ENCODE peak calls at places on chromosomes 11 and 22, in five cellular contexts. U is neuronal stem cell, Y is IMR-90, D is mesenchymal stem cell, J is SK-N-SH. V is an unnamed sample. For H3K4me1, the result is how much of the 10 kb centered on the place peaks cover.

GRCh38 chr22:46066691-46067090 is 83.6 kb upstream of the PPARA start:
- DNase-seq in D (no peak), J (no peak), U (no peak), Y (no peak), V (no peak)

GRCh38 chr22:37601540-37602442 is 6.8 kb upstream of the GGA1 start:
- DNase-seq in U (peak), Y (peak), D (peak), J (no peak), V (peak)

GRCh38 chr11:1163911-1164735 is 6.4 kb downstream of the MUC5AC start:
- DNase-seq in D (no peak), J (peak), U (no peak), Y (no peak), V (no peak)

GRCh38 chr22:27151407-27151806 is 494.0 kb downstream of the MIAT start:
- DNase-seq in D (no peak), Y (no peak), U (no peak), J (no peak), V (peak)

GRCh38 chr22:49726701-49727101 is 101.0 kb downstream of the BRD1 start:
- DNase-seq in D (no peak), J (no peak), U (no peak), Y (no peak), V (no peak)

GRCh38 chr11:73288197-73288872 is 16.2 kb downstream of the P2RY6 start:
- DNase-seq in U (no peak), D (no peak), Y (no peak), J (no peak), V (no peak)

GRCh38 chr11:95915051-95915450 is 8.9 kb downstream of the MTMR2 start:
- DNase-seq in J (no peak), U (no peak), Y (no peak), D (no peak), V (no peak)

GRCh38 chr22:41231369-41231768 is 9.4 kb downstream of the CHADL start:
- DNase-seq in D (no peak), J (no peak), Y (no peak), U (no peak), V (no peak)

GRCh38 chr11:96317985-96318384 is 25.0 kb downstream of the MAML2 start:
- DNase-seq in D (no peak), J (no peak), Y (no peak), U (no peak), V (no peak)

GRCh38 chr22:32080904-32081303 is 37.8 kb downstream of the SLC5A1 start:
- DNase-seq in Y (peak), U (peak), J (peak), D (peak), V (peak)

GRCh38 chr11:102293873-102294601 is 23.2 kb upstream of the BIRC3 start:
- DNase-seq in Y (peak), D (peak), J (no peak), U (no peak), V (peak)

GRCh38 chr22:36863281-36863680 is 2.5 kb downstream of the NCF4 start:
- DNase-seq in Y (no peak), U (no peak), J (no peak), D (no peak), V (no peak)

GRCh38 chr11:118267486-118267885 is 3.4 kb upstream of the MPZL2 start:
- DNase-seq in U (no peak), J (no peak), D (no peak), Y (no peak), V (no peak)

GRCh38 chr11:115676206-115676605 is 172.0 kb upstream of the CADM1 start:
- DNase-seq in J (no peak), Y (no peak), U (no peak), D (no peak), V (peak)

GRCh38 chr11:103649401-103649895 is 387.0 kb upstream of the DDI1 start:
- DNase-seq in J (no peak), U (no peak), Y (no peak), D (no peak), V (no peak)

GRCh38 chr11:46528445-46529085 is 65.3 kb downstream of the AMBRA1 start:
- DNase-seq in U (no peak), Y (no peak), D (no peak), J (no peak), V (no peak)

GRCh38 chr11:20015529-20016427 is 144.5 kb downstream of the DBX1 start:
- DNase-seq in Y (no peak), J (no peak), D (no peak), U (no peak), V (no peak)

GRCh38 chr11:69634069-69634468 is 6.9 kb upstream of the CCND1 start:
- DNase-seq in D (no peak), J (no peak), U (no peak), Y (no peak), V (no peak)

GRCh38 chr11:117717485-117718314 is 79.3 kb downstream of the DSCAML1 start:
- DNase-seq in J (peak), U (no peak), Y (no peak), D (no peak), V (peak)

GRCh38 chr11:101863361-101863760 is 51.4 kb upstream of the CEP126 start:
- DNase-seq in Y (peak), J (no peak), D (peak), U (no peak), V (no peak)

GRCh38 chr11:61541568-61541967 is 33.0 kb downstream of the LRRC10B start:
- DNase-seq in Y (peak), D (no peak), J (peak), U (peak), V (peak)

GRCh38 chr22:19559324-19559811 is 35.2 kb upstream of the CLDN5 start:
- DNase-seq in Y (no peak), D (no peak), J (no peak), U (no peak), V (no peak)

GRCh38 chr11:37712246-37712645 is 1114.2 kb upstream of the RAG2 start:
- DNase-seq in Y (peak), U (peak), D (peak), J (peak), V (peak)

GRCh38 chr11:118113031-118113430 is 26.3 kb upstream of the SMIM35 start:
- DNase-seq in D (no peak), Y (no peak), J (no peak), U (no peak), V (no peak)

GRCh38 chr11:64036081-64037026 is 623 bp downstream of the FLRT1 start:
- DNase-seq in Y (peak), D (peak), U (no peak), J (peak), V (peak)

GRCh38 chr11:23976369-23976768 is 520.5 kb upstream of the LUZP2 start:
- DNase-seq in U (no peak), D (peak), Y (peak), J (no peak), V (no peak)

GRCh38 chr22:49433717-49434611 is 393.7 kb downstream of the BRD1 start:
- DNase-seq in U (no peak), J (peak), D (no peak), Y (no peak), V (peak)

GRCh38 chr22:26666035-26666338 is 8.6 kb downstream of the MIAT start:
- DNase-seq in D (no peak), U (no peak), Y (peak), J (no peak), V (no peak)

GRCh38 chr11:78795862-78796261 is 221.2 kb upstream of the NARS2 start:
- DNase-seq in J (no peak), D (no peak), U (no peak), Y (no peak), V (no peak)

GRCh38 chr11:112884012-112884767 is 77.0 kb upstream of the NCAM1 start:
- DNase-seq in J (no peak), D (peak), Y (no peak), U (no peak), V (no peak)

GRCh38 chr11:96063886-96064285 is 140.0 kb upstream of the MTMR2 start:
- DNase-seq in J (no peak), Y (no peak), U (no peak), D (no peak), V (no peak)

GRCh38 chr22:27668828-27669797 is 132.4 kb downstream of the MN1 start:
- DNase-seq in U (no peak), J (no peak), Y (peak), D (peak), V (no peak)

GRCh38 chr11:12415567-12415966 is 38.2 kb downstream of the PARVA start:
- DNase-seq in Y (no peak), U (no peak), J (no peak), D (no peak), V (no peak)
- H3K4me1 ChIP-seq in Y (under half), U (under half), J (under half), D (under half), V (under half)

GRCh38 chr11:59810911-59811259 is 307 bp upstream of the MRPL16 start:
- DNase-seq in D (no peak), J (no peak), Y (no peak), U (no peak), V (no peak)
- H3K9ac ChIP-seq in D (peak), J (peak), Y (peak), U (no peak), V (no peak)

GRCh38 chr11:65380460-65381126 is 1.9 kb downstream of the SLC25A45 start:
- DNase-seq in J (no peak), D (no peak), U (no peak), Y (no peak), V (no peak)

GRCh38 chr11:65382804-65383368 is 440 bp upstream of the SLC25A45 start:
- DNase-seq in J (peak), D (no peak), U (no peak), Y (no peak), V (no peak)

GRCh38 chr11:65379698-65380459 is 2.6 kb downstream of the SLC25A45 start:
- DNase-seq in J (no peak), U (no peak), D (no peak), Y (no peak), V (peak)

GRCh38 chr11:65382036-65382803 is at the start of gene SLC25A45:
- DNase-seq in D (peak), Y (peak), U (no peak), J (peak), V (peak)

DNA sequence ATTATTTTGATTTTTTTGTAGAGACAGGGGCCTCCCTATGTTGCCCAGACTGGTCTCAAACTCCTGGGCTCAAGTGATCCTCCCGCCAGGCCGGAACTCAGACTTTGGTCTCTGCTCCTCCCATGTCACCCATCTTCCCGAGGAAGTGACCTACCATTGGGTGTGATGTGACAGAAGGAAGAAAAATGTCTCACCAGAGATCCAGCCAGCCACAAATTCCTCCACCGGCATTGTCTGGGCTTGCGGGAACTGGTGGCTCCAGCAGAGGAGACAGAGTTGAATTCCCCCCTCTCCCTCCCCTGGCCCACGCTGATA is 768 bp downstream of the SLC25A45 start:
- DNase-seq in Y (no peak), U (no peak), J (no peak), D (peak), V (no peak)
- H3K4me1 ChIP-seq in Y (under half), U (under half), J (under half), D (half or more), V (under half)

GRCh38 chr11:72058416-72059034 is 21.8 kb downstream of the NUMA1 start:
- DNase-seq in D (peak), J (no peak), Y (peak), U (no peak), V (no peak)
- H3K9ac ChIP-seq in D (peak), J (no peak), Y (peak), U (no peak), V (no peak)

GRCh38 chr22:21856197-21856596 is 11.2 kb downstream of the MAPK1 start:
- DNase-seq in D (no peak), J (no peak), Y (no peak), U (no peak), V (no peak)
- H3K4me1 ChIP-seq in D (under half), J (under half), Y (under half), U (under half), V (under half)

DNA sequence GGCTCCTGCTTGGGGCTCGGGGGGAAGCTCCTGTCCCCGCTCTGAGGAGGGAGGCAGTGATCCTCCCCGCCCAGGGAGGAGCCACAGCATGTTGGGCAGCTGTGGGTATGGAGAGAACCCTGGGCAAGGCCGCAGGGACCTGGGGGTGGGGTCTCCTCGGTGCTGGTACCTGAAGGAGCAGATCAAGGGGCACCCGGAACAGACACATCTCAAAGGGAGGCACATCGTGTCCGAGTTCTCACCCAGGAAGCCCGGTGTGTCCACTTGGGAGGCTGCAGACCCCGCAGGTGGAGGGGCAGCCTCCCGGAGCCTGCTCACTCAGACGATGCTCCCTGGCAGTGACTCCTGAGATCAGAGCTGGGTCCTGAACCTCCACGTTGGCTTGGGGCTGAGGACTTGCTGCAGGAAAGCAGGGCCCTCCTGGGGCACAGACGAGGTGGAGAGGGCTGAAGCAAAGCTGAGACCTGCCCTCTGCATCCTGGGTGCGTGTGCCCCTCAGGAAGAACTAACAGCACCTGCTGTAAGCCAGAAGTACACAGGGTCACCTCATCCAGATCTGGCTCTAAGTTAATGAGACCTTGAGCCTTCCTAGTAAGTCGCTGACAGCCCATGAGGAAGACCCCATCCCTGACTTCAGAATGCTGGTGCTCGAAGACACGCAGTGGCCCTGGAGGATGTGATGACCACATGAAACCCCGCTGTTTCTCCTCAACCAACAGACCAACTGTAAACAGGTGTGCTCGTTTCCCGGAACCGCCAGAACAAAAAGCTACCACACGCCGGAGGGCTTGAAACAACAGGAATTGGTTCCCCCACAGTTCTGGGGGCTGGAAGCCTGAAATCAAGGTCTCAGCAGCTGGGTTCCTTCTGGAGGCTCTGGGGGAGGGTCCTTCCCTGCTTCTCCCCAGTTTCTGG is 5.9 kb upstream of the OSBPL5 start:
- DNase-seq in U (no peak), Y (no peak), J (no peak), D (no peak), V (no peak)
- H3K9ac ChIP-seq in U (no peak), Y (no peak), J (no peak), D (no peak), V (no peak)

GRCh38 chr11:75823415-75823814 is 8.4 kb downstream of the UVRAG start:
- DNase-seq in J (no peak), U (no peak), Y (no peak), D (no peak), V (no peak)
- H3K4me1 ChIP-seq in J (under half), U (under half), Y (under half), D (under half), V (under half)